ENCODE peak calls at places on chromosome 6, in ten cellular contexts. H, F, R, W, O, T, A, J, K and V are unnamed samples. For H3K4me1, the result is how much of the 10 kb centered on the place peaks cover.

GRCh38 chr6:3057063-3057462 is 11.2 kb upstream of the RIPK1 start:
- DNase-seq in R (no peak), J (no peak), H (no peak), T (no peak), K (no peak), O (no peak), A (no peak), F (no peak), W (no peak), V (no peak)

GRCh38 chr6:71236926-71237425 is 51.6 kb upstream of the OGFRL1 start:
- DNase-seq in F (no peak), W (no peak), T (no peak), J (no peak), O (no peak), A (no peak), H (no peak), K (no peak), R (no peak), V (no peak)

GRCh38 chr6:95091823-95092436 is 485.4 kb upstream of the MANEA start:
- DNase-seq in O (no peak), J (peak), K (no peak), R (no peak), T (peak), W (peak), A (peak), H (no peak), F (no peak), V (no peak)

GRCh38 chr6:98200084-98200483 is 634.3 kb upstream of the POU3F2 start:
- DNase-seq in O (no peak), K (no peak), F (no peak), J (no peak), W (no peak), A (no peak), R (no peak), H (no peak), T (no peak), V (no peak)

GRCh38 chr6:87237804-87238203 is 82.4 kb downstream of the ZNF292 start:
- DNase-seq in R (peak), O (no peak), H (no peak), K (no peak), F (no peak), A (peak), J (no peak), T (peak), W (peak), V (no peak)

GRCh38 chr6:169689247-169689646 is 12.6 kb downstream of the WDR27 start:
- DNase-seq in A (no peak), W (no peak), O (no peak), F (no peak), J (peak), R (no peak), H (no peak), K (no peak), T (peak), V (no peak)

GRCh38 chr6:156242206-156242605 is 535.0 kb upstream of the ARID1B start:
- DNase-seq in O (no peak), J (no peak), K (no peak), W (no peak), H (no peak), F (no peak), R (no peak), A (peak), T (no peak), V (no peak)

GRCh38 chr6:41625442-41625841 is 12.8 kb upstream of the MDFI start:
- DNase-seq in R (no peak), O (no peak), H (no peak), A (no peak), F (peak), T (no peak), K (no peak), W (no peak), J (peak), V (no peak)

GRCh38 chr6:125201961-125202729 is 48.6 kb downstream of the TPD52L1 start:
- DNase-seq in J (peak), W (peak), K (no peak), A (no peak), F (no peak), R (peak), O (peak), T (peak), H (no peak), V (no peak)

GRCh38 chr6:37162740-37163139 is 7.2 kb upstream of the PIM1 start:
- DNase-seq in R (no peak), A (no peak), O (no peak), W (no peak), H (no peak), T (no peak), F (no peak), K (no peak), J (no peak), V (no peak)

GRCh38 chr6:23446394-23447001 is 679.5 kb upstream of the NRSN1 start:
- DNase-seq in K (no peak), A (peak), O (no peak), T (peak), H (no peak), J (peak), W (peak), F (peak), R (peak), V (no peak)

GRCh38 chr6:146546440-146546839 is 2.8 kb downstream of the RAB32 start:
- DNase-seq in K (no peak), J (peak), W (peak), T (peak), F (no peak), A (peak), O (no peak), H (no peak), R (peak), V (no peak)

GRCh38 chr6:49966823-49967222 is 2.6 kb downstream of the DEFB113 start:
- DNase-seq in W (no peak), R (no peak), K (no peak), H (no peak), F (no peak), O (no peak), J (no peak), T (no peak), A (no peak), V (no peak)

GRCh38 chr6:37078814-37079213 is 73.4 kb downstream of the FGD2 start:
- DNase-seq in K (no peak), H (no peak), F (no peak), R (no peak), A (no peak), W (no peak), J (no peak), O (no peak), T (no peak), V (no peak)

GRCh38 chr6:155524249-155524651 is 68.6 kb upstream of the NOX3 start:
- DNase-seq in W (no peak), H (no peak), F (no peak), J (peak), O (no peak), T (peak), A (no peak), K (no peak), R (no peak), V (no peak)

GRCh38 chr6:12714022-12714421 is 2.5 kb upstream of the PHACTR1 start:
- DNase-seq in W (no peak), T (no peak), H (no peak), J (no peak), O (no peak), K (no peak), R (no peak), F (no peak), A (no peak), V (no peak)

GRCh38 chr6:128438311-128438916 is 82.0 kb downstream of the PTPRK start:
- DNase-seq in J (peak), K (no peak), A (peak), W (peak), T (no peak), H (no peak), F (peak), R (no peak), O (no peak), V (no peak)

GRCh38 chr6:167933847-167934246 is 63.6 kb upstream of the KIF25 start:
- DNase-seq in R (no peak), W (no peak), F (no peak), H (no peak), K (no peak), T (no peak), O (no peak), A (no peak), J (no peak), V (no peak)

GRCh38 chr6:68042339-68043121 is 592.6 kb upstream of the ADGRB3 start:
- DNase-seq in R (no peak), T (no peak), F (no peak), O (no peak), K (no peak), A (no peak), H (no peak), W (no peak), J (no peak), V (no peak)

GRCh38 chr6:54431466-54431865 is 123.2 kb downstream of the TINAG start:
- DNase-seq in J (no peak), F (no peak), K (no peak), O (no peak), T (no peak), R (no peak), W (peak), A (no peak), H (no peak), V (no peak)

GRCh38 chr6:149267513-149268043 is 49.9 kb upstream of the TAB2 start:
- DNase-seq in O (no peak), A (no peak), F (no peak), R (no peak), H (no peak), W (no peak), T (no peak), J (no peak), K (no peak), V (no peak)

GRCh38 chr6:170082531-170083187 is 208.2 kb downstream of the DLL1 start:
- DNase-seq in H (no peak), K (no peak), R (no peak), J (peak), W (no peak), F (peak), A (no peak), T (no peak), O (no peak), V (peak)

GRCh38 chr6:129672883-129673631 is 36.9 kb downstream of the ARHGAP18 start:
- DNase-seq in W (peak), O (no peak), H (no peak), R (no peak), A (no peak), J (peak), T (peak), K (no peak), F (no peak), V (no peak)

GRCh38 chr6:43628392-43629103 is 516 bp downstream of the GTPBP2 start:
- DNase-seq in O (peak), T (peak), W (peak), A (peak), J (peak), H (no peak), K (peak), F (peak), R (peak), V (peak)

GRCh38 chr6:4466769-4467480 is 309.3 kb upstream of the CDYL start:
- DNase-seq in O (no peak), J (no peak), A (no peak), T (no peak), K (no peak), H (no peak), R (no peak), W (no peak), F (no peak), V (no peak)

GRCh38 chr6:44107017-44107416 is 20.2 kb downstream of the MRPL14 start:
- DNase-seq in W (no peak), H (no peak), K (no peak), T (no peak), O (no peak), R (no peak), A (no peak), J (no peak), F (no peak), V (no peak)

GRCh38 chr6:75376347-75377024 is 91.9 kb upstream of the TMEM30A start:
- DNase-seq in O (no peak), T (peak), R (peak), F (no peak), J (peak), A (no peak), H (no peak), W (peak), K (no peak), V (no peak)

GRCh38 chr6:6612308-6612707 is 23.8 kb downstream of the LY86 start:
- DNase-seq in R (no peak), A (no peak), H (no peak), W (no peak), O (no peak), T (no peak), K (no peak), J (no peak), F (no peak), V (no peak)

GRCh38 chr6:56827908-56828649 is 126.8 kb upstream of the BEND6 start:
- DNase-seq in T (no peak), H (no peak), W (peak), J (no peak), F (no peak), R (no peak), A (no peak), K (no peak), O (no peak), V (no peak)

GRCh38 chr6:39411465-39411864 is 89.0 kb upstream of the KCNK16 start:
- DNase-seq in H (no peak), T (peak), J (peak), O (no peak), W (peak), R (no peak), A (no peak), F (no peak), K (no peak), V (no peak)

GRCh38 chr6:168616807-168617756 is 176.1 kb downstream of the SMOC2 start:
- DNase-seq in R (no peak), J (no peak), O (no peak), T (no peak), H (no peak), W (no peak), A (peak), F (peak), K (no peak), V (peak)

GRCh38 chr6:3540980-3541379 is 84.1 kb upstream of the SLC22A23 start:
- DNase-seq in O (peak), F (no peak), J (no peak), H (no peak), W (no peak), K (no peak), T (no peak), R (no peak), A (no peak), V (no peak)

GRCh38 chr6:45441811-45442453 is 64.2 kb upstream of the SUPT3H start:
- DNase-seq in R (no peak), K (no peak), O (no peak), T (no peak), J (no peak), W (no peak), A (no peak), F (no peak), H (no peak), V (no peak)
- H3K4me1 ChIP-seq in R (half or more), K (under half), O (under half), T (half or more), J (under half), W (under half), A (under half), F (under half), H (under half), V (under half)

GRCh38 chr6:34242252-34243130 is 5.8 kb downstream of the HMGA1 start:
- DNase-seq in J (no peak), A (no peak), F (no peak), K (no peak), W (no peak), T (no peak), O (no peak), R (no peak), H (no peak), V (no peak)

GRCh38 chr6:34240329-34241248 is 3.9 kb downstream of the HMGA1 start:
- DNase-seq in K (no peak), F (no peak), O (no peak), J (no peak), H (no peak), W (no peak), R (no peak), A (no peak), T (no peak), V (no peak)

GRCh38 chr6:34239893-34240292 is 3.2 kb downstream of the HMGA1 start:
- DNase-seq in R (no peak), F (no peak), J (no peak), W (no peak), A (no peak), K (no peak), O (no peak), T (no peak), H (no peak), V (no peak)

GRCh38 chr6:34243131-34243771 is 5.6 kb downstream of the SMIM29 start:
- DNase-seq in A (no peak), K (no peak), W (no peak), H (no peak), F (no peak), J (no peak), O (no peak), T (peak), R (no peak), V (no peak)

DNA sequence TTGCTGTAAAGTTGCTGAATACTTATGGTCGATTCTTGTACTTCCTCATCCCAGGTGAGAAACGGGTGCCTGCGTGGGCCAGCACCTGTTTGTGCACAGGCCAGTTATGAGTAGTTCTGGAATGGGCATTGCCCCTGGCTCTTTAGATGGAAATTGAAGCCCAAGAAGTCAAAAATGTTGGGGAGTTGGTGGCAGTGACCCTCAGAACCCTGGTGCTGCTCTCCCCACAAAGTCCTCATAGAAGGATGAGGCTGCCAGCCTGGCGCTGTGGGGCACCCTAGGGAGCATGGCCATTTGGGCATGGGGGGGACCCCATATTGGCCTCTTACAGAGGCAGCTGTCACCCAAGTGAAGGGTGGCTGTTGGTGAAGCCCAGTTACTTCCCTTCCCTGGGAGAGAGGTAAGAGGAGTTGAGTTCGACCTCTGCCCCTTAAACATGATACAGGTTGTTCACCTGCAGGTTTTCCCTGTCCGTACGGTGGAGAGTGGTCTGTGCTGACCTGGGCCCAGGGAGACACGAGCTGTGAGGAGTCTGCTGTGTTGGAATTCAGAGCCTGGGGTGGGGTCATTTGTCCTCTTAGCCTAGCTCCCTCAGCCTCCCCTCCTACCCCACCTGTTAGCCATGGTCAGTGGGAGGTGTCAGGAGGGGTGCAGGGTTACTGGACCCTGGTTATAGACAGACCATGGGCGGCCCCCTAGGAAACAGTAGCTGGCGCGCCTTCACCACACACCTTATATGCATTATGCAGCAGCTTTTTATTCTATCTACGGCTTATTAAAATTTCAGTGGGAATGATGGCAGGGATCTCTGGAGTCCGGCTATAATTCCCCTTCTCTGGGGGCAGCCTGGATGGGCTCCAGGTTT is 4.9 kb downstream of the HMGA1 start:
- DNase-seq in F (no peak), H (no peak), W (no peak), T (no peak), A (no peak), R (no peak), K (no peak), J (no peak), O (no peak), V (no peak)
- H3K4me1 ChIP-seq in F (under half), H (under half), W (under half), T (half or more), A (half or more), R (half or more), K (under half), J (half or more), O (under half), V (under half)

GRCh38 chr6:113347420-113347819 is 509.7 kb upstream of the MARCKS start:
- DNase-seq in H (no peak), O (no peak), K (no peak), J (no peak), W (peak), R (no peak), A (no peak), T (no peak), F (no peak), V (no peak)

GRCh38 chr6:113352029-113352801 is 504.9 kb upstream of the MARCKS start:
- DNase-seq in F (no peak), W (peak), R (peak), T (peak), A (no peak), J (peak), K (no peak), H (no peak), O (no peak), V (no peak)

GRCh38 chr6:113350521-113350920 is 506.6 kb upstream of the MARCKS start:
- DNase-seq in H (no peak), O (no peak), J (no peak), A (no peak), T (no peak), R (no peak), W (peak), F (no peak), K (no peak), V (no peak)

GRCh38 chr6:113352831-113353230 is 504.3 kb upstream of the MARCKS start:
- DNase-seq in H (no peak), W (no peak), J (no peak), F (no peak), T (no peak), A (no peak), R (no peak), O (no peak), K (no peak), V (no peak)

DNA sequence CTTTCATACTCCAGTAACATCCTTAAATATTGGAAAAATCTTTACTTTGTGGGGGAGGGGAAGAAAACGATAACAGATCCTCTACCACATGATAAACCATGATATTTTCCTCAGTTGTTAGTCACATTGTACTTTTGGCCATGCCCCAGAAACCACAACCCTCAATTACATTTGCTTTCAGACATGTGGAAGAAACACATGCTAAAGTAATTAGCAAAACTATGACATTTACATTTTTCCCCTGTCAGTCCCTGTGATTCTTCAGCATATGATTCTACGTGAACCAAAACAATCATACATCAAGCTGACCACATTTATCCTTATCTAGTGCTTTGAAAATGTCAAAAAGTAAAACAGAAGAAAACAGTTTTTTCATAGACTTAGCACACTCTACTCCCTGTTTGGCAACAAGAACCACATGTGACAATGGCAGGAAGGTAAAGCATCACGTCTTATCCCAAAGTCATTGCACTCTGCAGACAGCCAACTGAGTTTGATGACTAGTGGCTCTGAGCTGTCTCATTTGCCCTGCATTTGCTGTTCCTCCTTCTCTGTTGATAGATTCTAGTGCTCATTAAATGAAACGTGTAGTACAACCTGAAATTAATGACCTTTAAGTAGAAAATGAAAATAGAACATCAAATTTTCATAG is 505.8 kb upstream of the MARCKS start:
- DNase-seq in R (no peak), F (peak), A (no peak), W (peak), O (no peak), K (no peak), J (peak), H (no peak), T (peak), V (no peak)
- H3K4me1 ChIP-seq in R (half or more), F (under half), A (under half), W (under half), O (under half), K (under half), J (under half), H (under half), T (under half), V (under half)

GRCh38 chr6:47479156-47479541 is 1.6 kb downstream of the CD2AP start:
- DNase-seq in R (no peak), F (no peak), H (no peak), O (no peak), J (no peak), W (peak), T (peak), A (no peak), K (no peak), V (no peak)

GRCh38 chr6:47483516-47483852 is 5.9 kb downstream of the CD2AP start:
- DNase-seq in K (no peak), R (no peak), A (no peak), O (no peak), W (no peak), H (no peak), F (no peak), T (no peak), J (no peak), V (no peak)

GRCh38 chr6:47483853-47484546 is 6.4 kb downstream of the CD2AP start:
- DNase-seq in R (no peak), A (no peak), F (no peak), O (no peak), K (no peak), W (peak), J (peak), T (no peak), H (no peak), V (no peak)

GRCh38 chr6:47479874-47480273 is 2.3 kb downstream of the CD2AP start:
- DNase-seq in R (no peak), T (no peak), J (no peak), F (no peak), O (no peak), A (no peak), W (no peak), H (no peak), K (no peak), V (no peak)

DNA sequence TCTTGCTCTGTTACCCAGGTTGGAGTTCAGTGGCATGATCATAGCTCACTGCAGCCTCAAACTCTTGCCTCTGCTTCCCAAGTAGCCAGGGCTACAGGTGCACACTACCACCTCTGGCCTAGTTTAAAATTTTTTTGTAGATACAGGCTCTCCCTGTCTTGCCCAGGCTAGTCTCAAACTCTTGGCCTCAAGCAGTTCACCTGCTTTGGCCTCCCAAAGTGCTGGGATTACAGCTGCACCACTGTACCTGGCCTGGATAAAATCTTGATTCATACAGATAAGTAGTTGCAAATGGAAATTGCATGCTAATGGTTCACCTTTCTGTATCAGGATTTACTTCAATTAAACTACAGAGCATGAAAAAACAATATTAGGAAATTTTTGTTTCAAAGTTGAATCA is 4.2 kb downstream of the CD2AP start:
- DNase-seq in J (peak), H (no peak), R (no peak), F (no peak), A (no peak), K (no peak), T (no peak), W (no peak), O (no peak), V (no peak)
- H3K4me1 ChIP-seq in J (under half), H (half or more), R (half or more), F (half or more), A (under half), K (under half), T (under half), W (under half), O (under half), V (under half)